ENCODE peak calls at places on chromosomes 1 and 21, in seven cellular contexts. R, N, B, V, S, J and T are unnamed samples. For H3K4me1, the result is how much of the 10 kb centered on the place peaks cover.

GRCh38 chr1:85398391-85399064 is 66.4 kb downstream of the DDAH1 start:
- DNase-seq in S (no peak), J (no peak), B (no peak), N (peak), R (no peak), V (no peak), T (no peak)

GRCh38 chr1:14487671-14488070 is 110.8 kb upstream of the KAZN start:
- DNase-seq in B (no peak), N (no peak), S (no peak), V (no peak), R (no peak), J (no peak), T (no peak)

GRCh38 chr1:32014937-32015363 is 1.3 kb downstream of the KHDRBS1 start:
- DNase-seq in S (no peak), B (no peak), V (no peak), R (no peak), N (no peak), J (no peak), T (no peak)

GRCh38 chr1:31299365-31299764 is 2.5 kb downstream of the ZCCHC17 start:
- DNase-seq in V (no peak), J (no peak), R (no peak), S (no peak), B (no peak), N (peak), T (no peak)

GRCh38 chr1:159598196-159598595 is 10.6 kb downstream of the APCS start:
- DNase-seq in B (no peak), N (peak), R (no peak), V (no peak), S (no peak), J (no peak), T (no peak)

GRCh38 chr21:36466061-36466511 is 13.8 kb downstream of the CLDN14 start:
- DNase-seq in V (peak), N (peak), J (no peak), R (no peak), S (no peak), B (no peak), T (no peak)

GRCh38 chr1:924619-925323 is 1.0 kb downstream of the SAMD11 start:
- DNase-seq in R (no peak), J (no peak), S (no peak), B (no peak), V (no peak), N (peak), T (no peak)

GRCh38 chr1:30095451-30096025 is 627.8 kb downstream of the MATN1 start:
- DNase-seq in B (no peak), S (no peak), J (no peak), V (no peak), N (no peak), R (no peak), T (no peak)

GRCh38 chr21:33299181-33299752 is 25.5 kb upstream of the IFNAR1 start:
- DNase-seq in N (no peak), S (no peak), B (no peak), V (no peak), J (no peak), R (no peak), T (no peak)

GRCh38 chr1:16720403-16721223 is 19.7 kb upstream of the RNU1-4 start:
- DNase-seq in V (peak), S (peak), J (peak), B (no peak), N (no peak), R (no peak), T (peak)

GRCh38 chr1:162384601-162385279 is 3.2 kb downstream of the C1orf226 start:
- DNase-seq in B (no peak), S (no peak), V (no peak), R (no peak), N (no peak), J (no peak), T (no peak)

GRCh38 chr1:5934058-5934884 is 58.0 kb downstream of the NPHP4 start:
- DNase-seq in R (no peak), N (no peak), B (no peak), S (no peak), J (no peak), V (no peak), T (no peak)

GRCh38 chr21:36747815-36748381 is 49.0 kb downstream of the SIM2 start:
- DNase-seq in B (no peak), S (no peak), V (peak), N (peak), J (peak), R (no peak), T (no peak)

GRCh38 chr1:172360960-172361359 is 59.5 kb upstream of the C1orf105 start:
- DNase-seq in R (no peak), V (no peak), S (no peak), J (no peak), N (no peak), B (no peak), T (no peak)

GRCh38 chr1:23344987-23345472 is 946 bp upstream of the HNRNPR start:
- DNase-seq in S (no peak), N (no peak), J (no peak), V (no peak), R (no peak), B (no peak), T (peak)

GRCh38 chr21:36718951-36719501 is 20.1 kb downstream of the SIM2 start:
- DNase-seq in J (no peak), S (peak), N (no peak), B (no peak), V (peak), R (peak), T (no peak)

GRCh38 chr1:18109756-18110597 is 2.4 kb downstream of the IGSF21 start:
- DNase-seq in B (no peak), N (no peak), V (peak), R (peak), J (peak), S (no peak), T (peak)

GRCh38 chr21:45291613-45292398 is 4.1 kb upstream of the POFUT2 start:
- DNase-seq in V (peak), S (peak), R (no peak), N (no peak), J (peak), B (no peak), T (no peak)

GRCh38 chr1:174870319-174870718 is 129.4 kb upstream of the CACYBP start:
- DNase-seq in B (no peak), V (no peak), N (no peak), S (no peak), J (no peak), R (no peak), T (no peak)

GRCh38 chr1:147599362-147600118 is 58.2 kb downstream of the BCL9 start:
- DNase-seq in N (peak), R (peak), B (peak), J (peak), S (peak), V (peak), T (peak)
- TF ChIP-seq POLR2A in N (peak), R (peak), B (peak), J (peak), S (peak), V (no peak), T (peak)

GRCh38 chr1:196734460-196734859 is 40.2 kb upstream of the CFHR3 start:
- DNase-seq in B (no peak), S (no peak), R (no peak), N (no peak), J (no peak), V (no peak), T (no peak)

GRCh38 chr1:196733091-196733970 is 41.3 kb upstream of the CFHR3 start:
- DNase-seq in R (no peak), S (no peak), J (no peak), B (no peak), V (no peak), N (no peak), T (no peak)

GRCh38 chr1:196734006-196734405 is 40.6 kb upstream of the CFHR3 start:
- DNase-seq in S (no peak), R (no peak), B (no peak), N (no peak), J (no peak), V (no peak), T (no peak)

DNA sequence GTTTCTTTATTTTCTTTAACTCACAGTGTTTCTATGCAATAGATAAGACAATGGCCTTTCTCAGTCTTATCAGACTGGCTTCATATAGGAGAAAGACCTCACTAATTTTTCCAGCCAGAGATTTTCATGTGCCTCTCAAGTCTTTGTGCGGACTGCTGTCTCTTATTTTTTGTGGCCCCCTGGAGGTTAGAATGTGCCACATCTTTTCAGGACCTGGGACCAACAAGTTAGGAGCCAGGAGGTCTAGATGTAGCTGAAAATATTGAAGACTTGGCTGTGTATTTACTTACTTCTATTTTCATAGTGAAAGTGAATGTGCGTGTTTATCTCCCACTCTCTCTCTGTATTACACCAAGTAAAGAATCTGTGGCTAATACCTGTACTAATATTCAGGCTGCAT is 42.1 kb upstream of the CFHR3 start:
- DNase-seq in R (no peak), B (no peak), J (no peak), N (no peak), V (no peak), S (no peak), T (no peak)
- TF ChIP-seq CTCF in R (no peak), B (no peak), J (no peak), N (peak), V (no peak), S (no peak), T (no peak)

GRCh38 chr1:183058835-183059234 is 35.6 kb downstream of the LAMC1 start:
- DNase-seq in B (no peak), N (peak), S (no peak), V (no peak), J (no peak), R (no peak), T (no peak)
- H3K4me1 ChIP-seq in B (half or more), N (under half), S (under half), V (under half), J (half or more), R (under half), T (under half)

GRCh38 chr21:29346771-29347170 is 48.0 kb downstream of the BACH1 start:
- DNase-seq in S (no peak), V (no peak), J (no peak), B (no peak), R (no peak), N (no peak), T (no peak)
- TF ChIP-seq POLR2A in S (no peak), V (no peak), J (no peak), B (no peak), R (no peak), N (no peak), T (no peak)

GRCh38 chr1:64483711-64484454 is 14.0 kb downstream of the CACHD1 start:
- DNase-seq in S (no peak), R (no peak), N (no peak), B (no peak), V (no peak), J (no peak), T (no peak)
- TF ChIP-seq CTCF in S (no peak), R (no peak), N (no peak), B (no peak), V (no peak), J (no peak), T (no peak)

GRCh38 chr1:169260478-169260877 is 107.1 kb downstream of the NME7 start:
- DNase-seq in J (no peak), N (no peak), S (no peak), R (no peak), V (no peak), B (no peak), T (no peak)

GRCh38 chr1:169263059-169263458 is 104.5 kb downstream of the NME7 start:
- DNase-seq in N (no peak), B (no peak), V (no peak), R (no peak), J (no peak), S (no peak), T (no peak)

DNA sequence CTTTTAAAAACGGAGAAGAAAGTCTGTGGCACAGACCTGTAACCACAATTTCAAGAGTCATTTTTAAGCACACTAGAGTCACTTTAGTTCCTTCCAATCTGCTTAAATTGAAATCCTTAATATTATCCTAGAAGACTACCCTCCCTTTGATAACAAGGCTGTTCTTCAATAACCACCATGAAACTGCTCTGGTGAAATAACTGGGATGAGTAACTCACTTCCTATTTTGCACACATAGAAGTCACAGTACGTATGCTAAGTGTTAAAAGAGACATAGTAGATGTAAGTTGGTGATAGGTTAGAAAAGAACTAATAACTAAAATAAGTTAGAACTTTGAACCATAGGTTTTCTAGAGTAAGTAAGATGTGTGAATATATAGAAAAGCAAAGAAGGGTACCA is 107.8 kb downstream of the NME7 start:
- DNase-seq in J (no peak), N (no peak), S (no peak), B (no peak), V (no peak), R (no peak), T (no peak)
- H3K4me1 ChIP-seq in J (under half), N (under half), S (under half), B (under half), V (under half), R (under half), T (under half)

DNA sequence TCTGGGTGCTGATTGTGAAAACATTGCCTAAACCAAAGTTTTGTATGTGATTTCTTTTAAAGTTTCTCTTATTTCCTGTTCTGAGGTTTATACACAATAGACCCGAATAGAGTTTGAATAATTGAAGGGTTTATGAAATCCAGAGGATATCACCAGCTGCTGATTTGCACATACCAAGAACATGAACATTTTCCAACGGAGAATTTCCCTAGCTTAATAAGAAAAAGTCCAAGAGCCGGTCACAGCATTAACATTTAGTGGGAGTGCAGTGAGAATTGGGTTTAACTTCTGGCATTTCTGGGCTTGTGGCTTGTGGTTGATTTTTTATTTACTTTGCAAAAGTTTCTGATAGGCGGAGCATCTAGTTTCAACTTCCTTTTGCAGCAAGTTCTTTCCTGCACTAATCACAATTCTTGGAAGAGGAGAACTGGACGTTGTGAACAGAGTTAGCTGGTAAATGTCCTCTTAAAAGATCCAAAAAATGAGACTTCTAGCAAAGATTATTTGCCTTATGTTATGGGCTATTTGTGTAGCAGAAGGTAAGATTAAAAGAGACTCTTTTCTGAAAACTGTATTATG is at the start of gene CFH:
- DNase-seq in J (no peak), S (no peak), R (no peak), V (no peak), B (no peak), N (peak), T (peak)
- TF ChIP-seq POLR2A in J (peak), S (no peak), R (peak), V (no peak), B (peak), N (no peak), T (peak)

DNA sequence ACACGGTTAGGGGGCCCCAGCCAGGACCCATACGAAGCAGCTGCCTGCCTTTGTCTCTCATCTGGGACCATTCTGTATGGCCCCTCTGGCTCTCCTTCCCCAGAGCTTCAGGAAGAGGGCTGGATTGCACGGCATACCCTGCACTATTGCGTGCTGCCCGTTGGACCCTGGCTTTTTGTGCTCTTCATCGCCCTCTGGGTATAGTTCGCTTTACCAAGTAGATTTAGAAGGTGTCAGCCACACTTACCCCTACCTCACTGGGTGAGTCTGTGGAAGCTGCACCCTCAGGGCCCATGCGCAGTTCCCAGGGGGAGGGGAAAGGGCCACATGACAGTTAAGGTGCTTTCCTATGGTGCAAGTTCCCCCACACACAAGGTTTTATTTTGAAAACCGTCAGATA is 7.2 kb downstream of the NAV1 start:
- DNase-seq in J (no peak), N (no peak), S (no peak), B (no peak), V (no peak), R (no peak), T (no peak)
- TF ChIP-seq CTCF in J (no peak), N (peak), S (no peak), B (no peak), V (no peak), R (no peak), T (no peak)

GRCh38 chr1:234537236-234537635 is 58.3 kb upstream of the TARBP1 start:
- DNase-seq in R (no peak), V (peak), J (no peak), N (no peak), B (no peak), S (peak), T (no peak)
- H3K4me1 ChIP-seq in R (under half), V (half or more), J (half or more), N (under half), B (half or more), S (under half), T (half or more)